ENCODE peak calls at places on chromosomes 7 and 10, in six cellular contexts. One of them, this sample, is unnamed.

GRCh38 chr10:79135790-79136189 is 67.0 kb downstream of the ZMIZ1 start:
- DNase-seq in lung: no peak
- DNase-seq in AG09319: no peak
- DNase-seq in Panc1: no peak
- DNase-seq in AG09309: no peak
- DNase-seq in astrocyte of the cerebellum: no peak
- DNase-seq in this sample: no peak

GRCh38 chr10:110013615-110014293 is 6.0 kb downstream of the ADD3 start:
- DNase-seq in astrocyte of the cerebellum: no peak
- DNase-seq in Panc1: no peak
- DNase-seq in AG09319: no peak
- DNase-seq in lung: no peak
- DNase-seq in AG09309: no peak
- DNase-seq in this sample: no peak

GRCh38 chr7:17663056-17663675 is 277.1 kb downstream of the SNX13 start:
- DNase-seq in lung: no peak
- DNase-seq in AG09319: no peak
- DNase-seq in astrocyte of the cerebellum: peak
- DNase-seq in Panc1: no peak
- DNase-seq in AG09309: peak
- DNase-seq in this sample: no peak

GRCh38 chr10:70596860-70597809 is 5.4 kb downstream of the PRF1 start:
- DNase-seq in AG09309: no peak
- DNase-seq in AG09319: no peak
- DNase-seq in lung: peak
- DNase-seq in Panc1: no peak
- DNase-seq in astrocyte of the cerebellum: no peak
- DNase-seq in this sample: no peak

GRCh38 chr10:84365339-84365881 is 37.0 kb downstream of the CCSER2 start:
- DNase-seq in AG09319: no peak
- DNase-seq in lung: no peak
- DNase-seq in astrocyte of the cerebellum: no peak
- DNase-seq in AG09309: no peak
- DNase-seq in Panc1: no peak
- DNase-seq in this sample: no peak

GRCh38 chr7:77262311-77262710 is 62.7 kb upstream of the FGL2 start:
- DNase-seq in lung: no peak
- DNase-seq in Panc1: no peak
- DNase-seq in AG09309: no peak
- DNase-seq in astrocyte of the cerebellum: no peak
- DNase-seq in AG09319: no peak
- DNase-seq in this sample: no peak

GRCh38 chr10:7587168-7587864 is 79.5 kb downstream of the ITIH5 start:
- DNase-seq in AG09319: no peak
- DNase-seq in AG09309: no peak
- DNase-seq in Panc1: no peak
- DNase-seq in astrocyte of the cerebellum: no peak
- DNase-seq in lung: no peak
- DNase-seq in this sample: no peak

GRCh38 chr7:2613113-2613925 is 18.5 kb upstream of the TTYH3 start:
- DNase-seq in astrocyte of the cerebellum: no peak
- DNase-seq in Panc1: no peak
- DNase-seq in lung: no peak
- DNase-seq in AG09319: no peak
- DNase-seq in AG09309: no peak
- DNase-seq in this sample: no peak

GRCh38 chr10:120715214-120715613 is 135.9 kb upstream of the WDR11 start:
- DNase-seq in AG09309: no peak
- DNase-seq in AG09319: no peak
- DNase-seq in lung: no peak
- DNase-seq in astrocyte of the cerebellum: no peak
- DNase-seq in Panc1: no peak
- DNase-seq in this sample: no peak

GRCh38 chr7:2726316-2727018 is 38.5 kb downstream of the AMZ1 start:
- DNase-seq in Panc1: no peak
- DNase-seq in AG09309: no peak
- DNase-seq in AG09319: no peak
- DNase-seq in astrocyte of the cerebellum: no peak
- DNase-seq in lung: no peak
- DNase-seq in this sample: peak

GRCh38 chr10:32445740-32446615 is at the start of gene CCDC7:
- DNase-seq in astrocyte of the cerebellum: peak
- DNase-seq in AG09309: peak
- DNase-seq in AG09319: peak
- DNase-seq in lung: peak
- DNase-seq in Panc1: no peak
- DNase-seq in this sample: peak

GRCh38 chr7:77885155-77885554 is 86.6 kb downstream of the PHTF2 start:
- DNase-seq in astrocyte of the cerebellum: no peak
- DNase-seq in AG09309: no peak
- DNase-seq in AG09319: no peak
- DNase-seq in Panc1: no peak
- DNase-seq in lung: no peak
- DNase-seq in this sample: no peak

GRCh38 chr7:132453825-132454224 is 122.4 kb downstream of the PLXNA4 start:
- DNase-seq in AG09319: no peak
- DNase-seq in Panc1: no peak
- DNase-seq in lung: no peak
- DNase-seq in astrocyte of the cerebellum: no peak
- DNase-seq in AG09309: no peak
- DNase-seq in this sample: no peak

GRCh38 chr7:24318326-24318725 is 34.3 kb downstream of the NPY start:
- DNase-seq in AG09309: no peak
- DNase-seq in lung: no peak
- DNase-seq in astrocyte of the cerebellum: no peak
- DNase-seq in AG09319: no peak
- DNase-seq in Panc1: peak
- DNase-seq in this sample: no peak

GRCh38 chr10:78384021-78384420 is 350.4 kb downstream of the RPS24 start:
- DNase-seq in lung: no peak
- DNase-seq in astrocyte of the cerebellum: no peak
- DNase-seq in AG09319: no peak
- DNase-seq in AG09309: no peak
- DNase-seq in Panc1: no peak
- DNase-seq in this sample: no peak

GRCh38 chr7:73831656-73832579 is 1.1 kb downstream of the CLDN4 start:
- DNase-seq in astrocyte of the cerebellum: no peak
- DNase-seq in lung: peak
- DNase-seq in AG09309: no peak
- DNase-seq in AG09319: no peak
- DNase-seq in Panc1: no peak
- DNase-seq in this sample: no peak

GRCh38 chr10:85609509-85609908 is 757.1 kb downstream of the GRID1 start:
- DNase-seq in AG09309: no peak
- DNase-seq in lung: no peak
- DNase-seq in Panc1: no peak
- DNase-seq in astrocyte of the cerebellum: no peak
- DNase-seq in AG09319: no peak
- DNase-seq in this sample: no peak

GRCh38 chr10:21751341-21752310 is 217.6 kb downstream of the MLLT10 start:
- DNase-seq in AG09319: no peak
- DNase-seq in Panc1: no peak
- DNase-seq in astrocyte of the cerebellum: no peak
- DNase-seq in AG09309: no peak
- DNase-seq in lung: no peak
- DNase-seq in this sample: no peak

GRCh38 chr7:37318541-37318940 is 130.1 kb downstream of the ELMO1 start:
- DNase-seq in astrocyte of the cerebellum: no peak
- DNase-seq in lung: no peak
- DNase-seq in AG09309: no peak
- DNase-seq in Panc1: no peak
- DNase-seq in AG09319: no peak
- DNase-seq in this sample: no peak

GRCh38 chr10:64385355-64385754 is 864.2 kb downstream of the REEP3 start:
- DNase-seq in lung: no peak
- DNase-seq in astrocyte of the cerebellum: no peak
- DNase-seq in Panc1: no peak
- DNase-seq in AG09319: no peak
- DNase-seq in AG09309: no peak
- DNase-seq in this sample: no peak

GRCh38 chr7:24727165-24728120 is 29.8 kb downstream of the GSDME start:
- DNase-seq in lung: no peak
- DNase-seq in Panc1: no peak
- DNase-seq in AG09309: no peak
- DNase-seq in astrocyte of the cerebellum: no peak
- DNase-seq in AG09319: no peak
- DNase-seq in this sample: no peak

GRCh38 chr10:70053896-70054641 is 1.4 kb downstream of the MACROH2A2 start:
- DNase-seq in astrocyte of the cerebellum: no peak
- DNase-seq in Panc1: no peak
- DNase-seq in AG09309: no peak
- DNase-seq in lung: no peak
- DNase-seq in AG09319: no peak
- DNase-seq in this sample: no peak

GRCh38 chr7:102230593-102230992 is 56.1 kb upstream of the SH2B2 start:
- DNase-seq in lung: no peak
- DNase-seq in AG09319: no peak
- DNase-seq in AG09309: no peak
- DNase-seq in astrocyte of the cerebellum: no peak
- DNase-seq in Panc1: no peak
- DNase-seq in this sample: no peak

GRCh38 chr10:100779329-100779728 is 33.9 kb downstream of the PAX2 start:
- DNase-seq in lung: no peak
- DNase-seq in AG09309: no peak
- DNase-seq in AG09319: no peak
- DNase-seq in Panc1: no peak
- DNase-seq in astrocyte of the cerebellum: no peak
- DNase-seq in this sample: no peak

GRCh38 chr7:155343150-155343549 is 45.5 kb downstream of the INSIG1 start:
- DNase-seq in astrocyte of the cerebellum: no peak
- DNase-seq in lung: no peak
- DNase-seq in AG09309: no peak
- DNase-seq in Panc1: no peak
- DNase-seq in AG09319: no peak
- DNase-seq in this sample: no peak

GRCh38 chr7:87476179-87476557 is 688 bp upstream of the ABCB4 start:
- DNase-seq in lung: no peak
- DNase-seq in Panc1: no peak
- DNase-seq in astrocyte of the cerebellum: no peak
- DNase-seq in AG09319: no peak
- DNase-seq in AG09309: no peak
- DNase-seq in this sample: no peak

GRCh38 chr10:28532223-28532508 is 752 bp upstream of the WAC start:
- DNase-seq in AG09309: no peak
- DNase-seq in astrocyte of the cerebellum: peak
- DNase-seq in lung: no peak
- DNase-seq in AG09319: peak
- DNase-seq in Panc1: no peak
- DNase-seq in this sample: no peak

GRCh38 chr7:148819697-148820332 is 64.3 kb downstream of the EZH2 start:
- DNase-seq in AG09319: no peak
- DNase-seq in astrocyte of the cerebellum: peak
- DNase-seq in AG09309: peak
- DNase-seq in Panc1: no peak
- DNase-seq in lung: no peak
- DNase-seq in this sample: no peak

GRCh38 chr10:99659031-99659867 is at the start of gene ENTPD7:
- DNase-seq in Panc1: peak
- DNase-seq in astrocyte of the cerebellum: peak
- DNase-seq in AG09319: peak
- DNase-seq in lung: peak
- DNase-seq in AG09309: peak
- DNase-seq in this sample: peak
- TF ChIP-seq CTCF in Panc1: peak
- TF ChIP-seq CTCF in astrocyte of the cerebellum: peak
- TF ChIP-seq CTCF in AG09319: peak
- TF ChIP-seq CTCF in lung: no peak
- TF ChIP-seq CTCF in AG09309: no peak
- TF ChIP-seq CTCF in this sample: no peak

GRCh38 chr10:113298616-113299015 is 254.2 kb upstream of the HABP2 start:
- DNase-seq in Panc1: no peak
- DNase-seq in AG09319: no peak
- DNase-seq in astrocyte of the cerebellum: no peak
- DNase-seq in lung: no peak
- DNase-seq in AG09309: no peak
- DNase-seq in this sample: no peak

GRCh38 chr10:113303747-113304146 is 249.1 kb upstream of the HABP2 start:
- DNase-seq in Panc1: no peak
- DNase-seq in astrocyte of the cerebellum: no peak
- DNase-seq in AG09319: no peak
- DNase-seq in lung: no peak
- DNase-seq in AG09309: no peak
- DNase-seq in this sample: no peak

GRCh38 chr10:113302062-113302461 is 250.8 kb upstream of the HABP2 start:
- DNase-seq in astrocyte of the cerebellum: no peak
- DNase-seq in Panc1: no peak
- DNase-seq in lung: no peak
- DNase-seq in AG09309: no peak
- DNase-seq in AG09319: no peak
- DNase-seq in this sample: no peak

GRCh38 chr10:113300628-113301027 is 252.2 kb upstream of the HABP2 start:
- DNase-seq in Panc1: no peak
- DNase-seq in astrocyte of the cerebellum: no peak
- DNase-seq in AG09319: no peak
- DNase-seq in AG09309: no peak
- DNase-seq in lung: no peak
- DNase-seq in this sample: no peak

GRCh38 chr10:113301342-113301984 is 251.4 kb upstream of the HABP2 start:
- DNase-seq in lung: no peak
- DNase-seq in astrocyte of the cerebellum: no peak
- DNase-seq in Panc1: no peak
- DNase-seq in AG09319: no peak
- DNase-seq in AG09309: no peak
- DNase-seq in this sample: no peak
- TF ChIP-seq CTCF in lung: no peak
- TF ChIP-seq CTCF in astrocyte of the cerebellum: no peak
- TF ChIP-seq CTCF in Panc1: no peak
- TF ChIP-seq CTCF in AG09319: no peak
- TF ChIP-seq CTCF in AG09309: no peak
- TF ChIP-seq CTCF in this sample: no peak

DNA sequence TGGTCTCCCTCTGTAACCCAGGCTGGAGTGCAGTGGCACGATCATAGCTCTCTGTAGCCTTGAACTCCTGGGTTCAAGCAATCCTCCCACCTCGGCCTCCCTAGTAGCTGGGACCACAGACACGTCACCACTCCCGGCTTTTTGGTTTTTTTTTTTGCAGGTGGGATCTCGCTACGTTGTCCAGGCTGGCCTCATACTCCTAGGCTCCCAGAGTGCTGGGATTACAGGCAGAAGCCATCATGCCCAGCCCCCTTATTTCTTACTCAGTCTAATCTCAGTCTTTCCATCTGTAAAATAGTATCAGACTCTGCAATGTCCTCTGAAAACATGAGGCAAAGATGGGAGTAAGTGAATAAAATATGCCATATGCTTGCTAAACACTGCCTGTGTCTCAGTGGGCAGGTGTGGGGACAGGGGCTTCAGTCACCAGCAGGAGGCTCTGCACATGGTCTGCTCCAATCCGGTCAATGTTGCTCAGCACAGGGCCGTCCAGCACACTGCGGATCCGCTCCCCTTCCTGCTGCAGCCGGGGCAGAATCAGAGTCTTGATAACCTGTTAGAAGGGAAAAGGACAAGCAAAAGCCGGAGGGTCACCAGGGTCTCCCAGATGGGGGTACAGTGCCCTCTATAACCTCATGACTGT is 8.2 kb downstream of the AP4M1 start:
- DNase-seq in astrocyte of the cerebellum: no peak
- DNase-seq in lung: no peak
- DNase-seq in Panc1: no peak
- DNase-seq in AG09309: no peak
- DNase-seq in AG09319: no peak
- DNase-seq in this sample: no peak
- TF ChIP-seq CTCF in astrocyte of the cerebellum: no peak
- TF ChIP-seq CTCF in lung: no peak
- TF ChIP-seq CTCF in Panc1: no peak
- TF ChIP-seq CTCF in AG09309: no peak
- TF ChIP-seq CTCF in AG09319: no peak
- TF ChIP-seq CTCF in this sample: no peak

GRCh38 chr10:133275683-133276092 is 980 bp downstream of the ADAM8 start:
- DNase-seq in AG09309: no peak
- DNase-seq in AG09319: no peak
- DNase-seq in Panc1: no peak
- DNase-seq in lung: no peak
- DNase-seq in astrocyte of the cerebellum: no peak
- DNase-seq in this sample: peak
- TF ChIP-seq CTCF in AG09309: no peak
- TF ChIP-seq CTCF in AG09319: no peak
- TF ChIP-seq CTCF in Panc1: no peak
- TF ChIP-seq CTCF in lung: no peak
- TF ChIP-seq CTCF in astrocyte of the cerebellum: no peak
- TF ChIP-seq CTCF in this sample: no peak